ENCODE peak calls at places on chromosomes 11 and 22, in ten cellular contexts. Y, Z, A, N, I, G, Q, J, U and X are unnamed samples.

GRCh38 chr11:73011126-73011817 is 130.8 kb downstream of the FCHSD2 start:
- DNase-seq in Y (no peak), Z (no peak), A (no peak), N (no peak), I (no peak), G (no peak), Q (no peak), J (no peak), U (no peak), X (no peak)

GRCh38 chr11:130278745-130279144 is 36.0 kb downstream of the ZBTB44 start:
- DNase-seq in Y (no peak), Z (peak), A (no peak), N (peak), I (peak), G (peak), Q (no peak), J (no peak), U (no peak), X (no peak)

GRCh38 chr11:76391039-76391438 is 9.9 kb downstream of the GVQW3 start:
- DNase-seq in Y (no peak), Z (no peak), A (no peak), N (no peak), I (no peak), G (no peak), Q (no peak), J (no peak), U (no peak), X (no peak)

GRCh38 chr11:110720646-110721283 is 8.5 kb upstream of the ARHGAP20 start:
- DNase-seq in Y (no peak), Z (no peak), A (no peak), N (peak), I (no peak), G (peak), Q (no peak), J (no peak), U (no peak), X (no peak)

GRCh38 chr22:30584441-30584840 is 7.3 kb downstream of the PES1 start:
- DNase-seq in Y (no peak), Z (no peak), A (no peak), N (no peak), I (no peak), G (no peak), Q (no peak), J (no peak), U (no peak), X (no peak)

GRCh38 chr22:17112491-17113042 is 8.6 kb downstream of the TMEM121B start:
- DNase-seq in Y (no peak), Z (no peak), A (no peak), N (no peak), I (no peak), G (no peak), Q (no peak), J (no peak), U (peak), X (no peak)

GRCh38 chr22:39498368-39498767 is 3.7 kb upstream of the MIEF1 start:
- DNase-seq in Y (no peak), Z (no peak), A (no peak), N (no peak), I (no peak), G (peak), Q (no peak), J (no peak), U (no peak), X (no peak)

GRCh38 chr11:75505966-75506692 is 19.6 kb downstream of the GDPD5 start:
- DNase-seq in Y (no peak), Z (no peak), A (no peak), N (no peak), I (no peak), G (no peak), Q (peak), J (no peak), U (no peak), X (no peak)

GRCh38 chr11:60469723-60470122 is 14.1 kb downstream of the MS4A1 start:
- DNase-seq in Y (no peak), Z (no peak), A (no peak), N (no peak), I (no peak), G (no peak), Q (no peak), J (no peak), U (no peak), X (no peak)

GRCh38 chr11:86592659-86593451 is 79.6 kb downstream of the ME3 start:
- DNase-seq in Y (peak), Z (peak), A (peak), N (peak), I (peak), G (peak), Q (peak), J (peak), U (peak), X (peak)

GRCh38 chr11:11555228-11555627 is 66.6 kb downstream of the GALNT18 start:
- DNase-seq in Y (no peak), Z (no peak), A (no peak), N (no peak), I (no peak), G (no peak), Q (peak), J (no peak), U (no peak), X (no peak)